ENCODE peak calls at places on chromosomes 13 and 19, in five cellular contexts. W is effector memory CD8-positive, alpha-beta T cell; B is GM12864; N is T1000; U is GM19239. J is an unnamed sample.
A peak's percentile ranks its signal among the peaks of the same experiment; 100 is the strongest.

GRCh38 chr13:112095354-112095753 is 28.4 kb downstream of the SOX1 start:
- DNase-seq in W (no peak), B (no peak), N (no peak), U (no peak), J (no peak)

GRCh38 chr19:45999653-46000121 is 4.4 kb downstream of the CCDC61 start:
- DNase-seq in W (no peak), B (no peak), N (no peak), U (no peak), J (no peak)

GRCh38 chr13:40984670-40985366 is 34.3 kb downstream of the ELF1 start:
- DNase-seq in W (no peak), B (peak; percentile 59), N (no peak), U (no peak), J (peak; percentile 44)

GRCh38 chr13:98293570-98294142 is 116.6 kb upstream of the RNF113B start:
- DNase-seq in W (no peak), B (no peak), N (no peak), U (no peak), J (no peak)

GRCh38 chr13:37752156-37752555 is 117.4 kb downstream of the TRPC4 start:
- DNase-seq in W (no peak), B (no peak), N (no peak), U (no peak), J (peak; percentile 62)

GRCh38 chr19:27851543-27852060 is 1361.3 kb downstream of the UQCRFS1 start:
- DNase-seq in W (no peak), B (no peak), N (no peak), U (no peak), J (no peak)

GRCh38 chr13:22422712-22423111 is 751.8 kb downstream of the FGF9 start:
- DNase-seq in W (no peak), B (no peak), N (no peak), U (no peak), J (no peak)

GRCh38 chr13:107883561-107884175 is 331.7 kb downstream of the LIG4 start:
- DNase-seq in W (no peak), B (no peak), N (peak; percentile 12), U (no peak), J (peak; percentile 51)

GRCh38 chr13:23695196-23695595 is 125.0 kb downstream of the TNFRSF19 start:
- DNase-seq in W (no peak), B (no peak), N (no peak), U (no peak), J (no peak)

GRCh38 chr19:30959011-30959410 is 390.2 kb downstream of the TSHZ3 start:
- DNase-seq in W (no peak), B (no peak), N (no peak), U (no peak), J (no peak)

GRCh38 chr13:31761951-31762350 is 22.6 kb downstream of the RXFP2 start:
- DNase-seq in W (no peak), B (no peak), N (no peak), U (no peak), J (no peak)

GRCh38 chr19:55621673-55622231 is 2.6 kb downstream of the ZNF784 start:
- DNase-seq in W (no peak), B (no peak), N (no peak), U (no peak), J (no peak)

GRCh38 chr19:35265126-35265995 is 3.4 kb upstream of the USF2 start:
- DNase-seq in W (no peak), B (no peak), N (no peak), U (no peak), J (no peak)

GRCh38 chr19:40242480-40242879 is 16.0 kb upstream of the CCNP start:
- DNase-seq in W (no peak), B (no peak), N (no peak), U (no peak), J (no peak)

GRCh38 chr13:112795277-112795676 is 105.4 kb downstream of the ATP11A start:
- DNase-seq in W (no peak), B (no peak), N (no peak), U (no peak), J (no peak)

GRCh38 chr19:45882652-45883585 is 3.0 kb downstream of the IRF2BP1 start:
- DNase-seq in W (peak; percentile 87), B (peak; percentile 49), N (peak; percentile 70), U (peak; percentile 83), J (peak; percentile 86)

GRCh38 chr19:42313096-42313839 is at the start of gene TMEM145:
- DNase-seq in W (no peak), B (no peak), N (no peak), U (no peak), J (peak; percentile 47)

GRCh38 chr13:33227927-33228644 is 57.5 kb downstream of the STARD13 start:
- DNase-seq in W (no peak), B (no peak), N (no peak), U (no peak), J (no peak)

GRCh38 chr19:13214036-13214730 is 64.0 kb downstream of the IER2 start:
- DNase-seq in W (no peak), B (no peak), N (no peak), U (no peak), J (no peak)

GRCh38 chr13:20709782-20710181 is 6.3 kb downstream of the IL17D start:
- DNase-seq in W (no peak), B (no peak), N (no peak), U (no peak), J (no peak)